ENCODE peak calls at places on chromosomes 11 and 22, in ten cellular contexts. C, S, R, G, Q, F, Y, W, I and J are unnamed samples.

GRCh38 chr11:40281055-40281580 is 1178.3 kb downstream of the LRRC4C start:
- DNase-seq in C (no peak), S (no peak), R (no peak), G (no peak), Q (no peak), F (no peak), Y (no peak), W (no peak), I (no peak), J (no peak)

GRCh38 chr22:48695731-48696305 is 1131.9 kb downstream of the BRD1 start:
- DNase-seq in C (no peak), S (no peak), R (no peak), G (no peak), Q (no peak), F (no peak), Y (no peak), W (no peak), I (no peak), J (no peak)

GRCh38 chr11:119101367-119101758 is 290 bp downstream of the DPAGT1 start:
- DNase-seq in C (no peak), S (no peak), R (no peak), G (no peak), Q (no peak), F (no peak), Y (no peak), W (no peak), I (no peak), J (no peak)

GRCh38 chr22:23305922-23306374 is 125.6 kb downstream of the BCR start:
- DNase-seq in C (peak; percentile 70), S (peak; percentile 79), R (peak; percentile 85), G (peak; percentile 97), Q (no peak), F (peak; percentile 69), Y (peak; percentile 33), W (peak; percentile 81), I (peak; percentile 77), J (no peak)

GRCh38 chr22:29987143-29987542 is 93.1 kb upstream of the HORMAD2 start:
- DNase-seq in C (no peak), S (no peak), R (no peak), G (no peak), Q (no peak), F (no peak), Y (no peak), W (no peak), I (no peak), J (no peak)

GRCh38 chr22:38754247-38755154 is 1.3 kb downstream of the SUN2 start:
- DNase-seq in C (peak; percentile 50), S (peak; percentile 75), R (no peak), G (peak; percentile 86), Q (peak; percentile 97), F (peak; percentile 94), Y (peak; percentile 97), W (peak; percentile 43), I (peak; percentile 88), J (peak; percentile 96)

GRCh38 chr11:15276616-15277015 is 161.9 kb downstream of the INSC start:
- DNase-seq in C (no peak), S (no peak), R (no peak), G (no peak), Q (no peak), F (no peak), Y (no peak), W (peak; percentile 4), I (no peak), J (no peak)

GRCh38 chr11:2576116-2576515 is 123.7 kb downstream of the KCNQ1OT1 start:
- DNase-seq in C (peak; percentile 12), S (no peak), R (peak; percentile 67), G (peak; percentile 46), Q (no peak), F (no peak), Y (no peak), W (no peak), I (peak; percentile 78), J (no peak)

DNA sequence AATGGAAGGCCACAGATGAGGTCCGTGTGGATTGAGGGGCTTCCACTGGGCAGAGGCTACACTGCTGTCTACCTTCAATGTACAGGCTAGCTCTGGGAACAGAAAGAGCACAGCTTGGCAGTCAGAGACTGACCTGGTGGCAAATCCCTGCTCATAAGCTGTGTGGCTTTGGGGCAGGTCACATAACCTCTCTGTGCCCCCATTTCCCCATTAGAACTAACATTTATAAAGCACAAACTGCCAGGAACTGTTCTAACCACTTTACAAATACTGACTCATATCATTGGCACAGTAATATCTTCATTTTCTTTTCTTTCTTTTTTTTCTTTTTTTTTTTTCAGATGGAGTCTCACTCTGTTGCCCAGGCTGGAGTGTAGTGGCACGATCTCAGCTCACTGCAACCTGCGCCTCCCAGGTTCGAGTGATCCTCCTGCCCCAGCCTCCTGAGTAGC is 3.1 kb downstream of the FOSL1 start:
- DNase-seq in C (no peak), S (no peak), R (no peak), G (no peak), Q (no peak), F (no peak), Y (no peak), W (no peak), I (no peak), J (no peak)
- H3K4me3 ChIP-seq in C (no peak overlapping the region), S (no peak overlapping the region), R (no peak overlapping the region), G (no peak overlapping the region), Q (no peak overlapping the region), F (no peak overlapping the region), Y (no peak overlapping the region), W (peak overlapping the region; percentile 98), I (no peak overlapping the region), J (no peak overlapping the region)

GRCh38 chr11:60844870-60845221 is 2.9 kb downstream of the CCDC86 start:
- DNase-seq in C (no peak), S (no peak), R (no peak), G (peak; percentile 76), Q (no peak), F (peak; percentile 36), Y (peak; percentile 74), W (no peak), I (no peak), J (no peak)

GRCh38 chr11:60842688-60843605 is 1.0 kb downstream of the CCDC86 start:
- DNase-seq in C (no peak), S (no peak), R (no peak), G (peak; percentile 65), Q (no peak), F (no peak), Y (no peak), W (no peak), I (no peak), J (no peak)

GRCh38 chr11:60844045-60844869 is 2.3 kb downstream of the CCDC86 start:
- DNase-seq in C (no peak), S (no peak), R (no peak), G (no peak), Q (no peak), F (no peak), Y (no peak), W (peak; percentile 56), I (no peak), J (no peak)

GRCh38 chr11:60840711-60841430 is 1.0 kb upstream of the CCDC86 start:
- DNase-seq in C (peak; percentile 65), S (no peak), R (no peak), G (peak; percentile 69), Q (no peak), F (peak; percentile 38), Y (no peak), W (peak; percentile 94), I (no peak), J (no peak)

DNA sequence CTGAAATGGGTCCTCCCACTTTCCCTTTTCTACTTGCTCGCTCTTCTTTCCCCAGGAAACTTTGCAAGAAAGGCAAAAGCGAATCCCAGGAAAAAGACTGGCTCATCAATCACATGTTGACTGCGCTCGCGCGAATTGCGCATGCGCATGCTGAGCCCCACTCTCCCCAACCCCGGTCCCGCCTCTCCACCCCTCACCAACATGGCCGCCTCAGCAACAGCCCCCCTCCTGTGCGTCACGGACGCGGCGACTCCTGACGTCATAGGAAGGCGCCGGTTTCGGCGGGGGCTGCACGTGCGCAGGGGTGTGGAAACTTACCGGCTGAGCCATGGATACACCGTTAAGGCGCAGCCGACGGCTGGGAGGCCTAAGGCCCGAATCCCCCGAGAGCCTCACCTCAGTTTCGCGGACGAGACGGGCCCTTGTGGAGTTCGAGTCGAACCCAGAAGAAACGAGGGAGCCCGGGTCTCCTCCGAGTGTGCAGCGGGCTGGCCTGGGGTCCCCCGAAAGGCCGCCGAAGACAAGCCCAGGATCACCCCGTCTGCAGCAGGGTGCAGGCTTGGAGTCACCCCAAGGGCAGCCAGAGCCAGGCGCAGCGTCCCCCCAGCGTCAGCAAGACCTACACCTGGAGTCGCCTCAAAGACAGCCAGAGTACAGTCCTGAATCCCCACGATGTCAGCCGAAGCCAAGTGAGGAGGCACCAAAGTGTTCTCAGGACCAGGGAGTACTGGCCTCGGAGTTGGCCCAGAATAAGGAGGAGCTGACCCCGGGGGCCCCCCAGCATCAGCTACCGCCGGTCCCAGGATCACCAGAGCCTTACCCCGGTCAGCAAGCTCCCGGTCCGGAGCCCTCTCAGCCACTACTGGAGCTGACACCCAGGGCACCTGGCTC is at the start of gene CCDC86:
- DNase-seq in C (peak; percentile 96), S (peak; percentile 99), R (peak; percentile 97), G (peak; percentile 99), Q (peak; percentile 100), F (peak; percentile 97), Y (peak; percentile 95), W (peak; percentile 94), I (peak; percentile 98), J (no peak)
- TF ChIP-seq POLR2A in C (peak; percentile 60), S (peak; percentile 36), R (no peak), G (peak; percentile 50), Q (no peak), F (peak; percentile 21), Y (peak; percentile 29), W (peak; percentile 60), I (no peak), J (no peak)

GRCh38 chr11:100738701-100739100 is 51.6 kb downstream of the ARHGAP42 start:
- DNase-seq in C (no peak), S (no peak), R (no peak), G (no peak), Q (no peak), F (no peak), Y (no peak), W (no peak), I (no peak), J (no peak)
- H3K4me1 ChIP-seq in C (peaks cover 56% of the 10 kb centered on the region), S (peaks cover 12% of the 10 kb centered on the region), R (peaks cover 39% of the 10 kb centered on the region), G (no peaks in the 10 kb centered on the region), Q (peaks cover 20% of the 10 kb centered on the region), F (peaks cover 17% of the 10 kb centered on the region), Y (no peaks in the 10 kb centered on the region), W (peaks cover 12% of the 10 kb centered on the region), I (peaks cover 16% of the 10 kb centered on the region), J (peaks cover 36% of the 10 kb centered on the region)

GRCh38 chr22:42960146-42960509 is 54.8 kb downstream of the PACSIN2 start:
- DNase-seq in C (no peak), S (no peak), R (no peak), G (peak; percentile 59), Q (no peak), F (peak; percentile 42), Y (peak; percentile 34), W (peak; percentile 12), I (peak; percentile 48), J (no peak)

GRCh38 chr22:42957544-42957943 is 57.4 kb downstream of the PACSIN2 start:
- DNase-seq in C (no peak), S (no peak), R (no peak), G (no peak), Q (no peak), F (no peak), Y (no peak), W (no peak), I (no peak), J (no peak)

GRCh38 chr22:42957958-42958357 is 57.0 kb downstream of the PACSIN2 start:
- DNase-seq in C (no peak), S (no peak), R (no peak), G (peak; percentile 62), Q (no peak), F (no peak), Y (no peak), W (no peak), I (no peak), J (no peak)

GRCh38 chr22:42959472-42960145 is 55.3 kb downstream of the PACSIN2 start:
- DNase-seq in C (peak; percentile 67), S (no peak), R (no peak), G (peak; percentile 87), Q (no peak), F (peak; percentile 89), Y (peak; percentile 61), W (peak; percentile 88), I (peak; percentile 60), J (no peak)

GRCh38 chr22:42958937-42959336 is 56.0 kb downstream of the PACSIN2 start:
- DNase-seq in C (no peak), S (no peak), R (no peak), G (peak; percentile 23), Q (no peak), F (no peak), Y (no peak), W (no peak), I (peak; percentile 58), J (no peak)
- H3K4me3 ChIP-seq in C (peak overlapping the region; percentile 32), S (no peak overlapping the region), R (peak overlapping the region; percentile 38), G (no peak overlapping the region), Q (peak overlapping the region; percentile 34), F (no peak overlapping the region), Y (peak overlapping the region; percentile 1), W (no peak overlapping the region), I (peak overlapping the region; percentile 24), J (no peak overlapping the region)